ENCODE peak calls at places on chromosome 4, in five cellular contexts. D is breast epithelium, K is esophagus squamous epithelium, J is Peyer's patch, F is testis. T is an unnamed sample.

GRCh38 chr4:106369456-106370060 is 980 bp upstream of the GIMD1 start:
- DNase-seq in F (peak; percentile 60), D (no peak), J (no peak), K (no peak), T (peak; percentile 3)

GRCh38 chr4:187128971-187129370 is 405.3 kb upstream of the FAT1 start:
- DNase-seq in D (no peak), F (no peak), K (no peak), J (no peak), T (no peak)

GRCh38 chr4:173139561-173139960 is 29.1 kb upstream of the GALNT7 start:
- DNase-seq in J (no peak), F (no peak), K (no peak), D (no peak), T (no peak)

GRCh38 chr4:188147176-188147575 is 7.9 kb downstream of the TRIML1 start:
- DNase-seq in F (no peak), J (no peak), K (no peak), D (no peak), T (no peak)

GRCh38 chr4:40419231-40419912 is 84.2 kb downstream of the CHRNA9 start:
- DNase-seq in F (no peak), J (no peak), D (no peak), K (no peak), T (no peak)

GRCh38 chr4:99061048-99061447 is 27.5 kb downstream of the ADH5 start:
- DNase-seq in D (no peak), K (no peak), F (no peak), J (no peak), T (peak; percentile 24)

GRCh38 chr4:130336585-130337217 is 1240.7 kb downstream of the C4orf33 start:
- DNase-seq in K (no peak), F (no peak), J (no peak), D (no peak), T (no peak)

GRCh38 chr4:27000122-27000521 is 139.5 kb downstream of the STIM2 start:
- DNase-seq in K (no peak), D (no peak), F (no peak), J (no peak), T (no peak)

GRCh38 chr4:89214308-89214707 is 93.3 kb downstream of the GPRIN3 start:
- DNase-seq in J (no peak), F (no peak), K (no peak), D (no peak), T (no peak)

GRCh38 chr4:169160825-169161224 is 109.9 kb downstream of the SH3RF1 start:
- DNase-seq in D (no peak), F (peak; percentile 43), J (no peak), K (no peak), T (peak; percentile 40)

GRCh38 chr4:123746981-123747380 is 350.4 kb downstream of the SPRY1 start:
- DNase-seq in J (no peak), D (no peak), K (no peak), F (no peak), T (no peak)

GRCh38 chr4:53919605-53920004 is 144.8 kb downstream of the CHIC2 start:
- DNase-seq in J (no peak), F (no peak), K (no peak), D (no peak), T (no peak)

GRCh38 chr4:112753333-112753732 is 116.4 kb downstream of the LARP7 start:
- DNase-seq in D (no peak), K (no peak), F (no peak), J (no peak), T (no peak)

GRCh38 chr4:174521800-174522182 is 497 bp downstream of the HPGD start:
- DNase-seq in F (peak; percentile 38), J (no peak), K (no peak), D (no peak), T (peak; percentile 6)

GRCh38 chr4:176792348-176793059 is at the start of gene VEGFC:
- DNase-seq in K (no peak), J (peak; percentile 51), D (peak; percentile 63), F (peak; percentile 71), T (peak; percentile 83)

GRCh38 chr4:37780444-37781133 is 45.9 kb upstream of the PGM2 start:
- DNase-seq in K (no peak), J (no peak), D (no peak), F (no peak), T (no peak)

GRCh38 chr4:8738471-8738931 is 133.1 kb downstream of the HMX1 start:
- DNase-seq in K (no peak), F (no peak), D (peak; percentile 42), J (peak; percentile 28), T (no peak)

GRCh38 chr4:106864231-106864630 is 171.9 kb downstream of the DKK2 start:
- DNase-seq in D (no peak), J (no peak), F (no peak), K (no peak), T (no peak)

GRCh38 chr4:52824603-52825310 is 37.4 kb upstream of the RASL11B start:
- DNase-seq in K (no peak), J (no peak), D (no peak), F (no peak), T (peak; percentile 60)

GRCh38 chr4:26821677-26822503 is 38.8 kb upstream of the STIM2 start:
- DNase-seq in F (no peak), J (no peak), K (no peak), D (no peak), T (no peak)

GRCh38 chr4:150262611-150263010 is 184.4 kb downstream of the DCLK2 start:
- DNase-seq in K (no peak), D (no peak), F (no peak), J (no peak), T (no peak)

GRCh38 chr4:20773144-20773997 is 73.1 kb downstream of the PACRGL start:
- DNase-seq in J (peak; percentile 43), F (peak; percentile 64), D (no peak), K (no peak), T (peak; percentile 56)

GRCh38 chr4:132065940-132066495 is 1083.1 kb upstream of the PCDH10 start:
- DNase-seq in K (no peak), J (no peak), D (no peak), F (no peak), T (no peak)

GRCh38 chr4:110005461-110006056 is 92.9 kb downstream of the EGF start:
- DNase-seq in D (no peak), F (no peak), K (no peak), J (no peak), T (no peak)

GRCh38 chr4:148955926-148956325 is 513.7 kb upstream of the NR3C2 start:
- DNase-seq in F (no peak), J (no peak), K (no peak), D (no peak), T (no peak)

GRCh38 chr4:44679060-44679459 is 840 bp downstream of the GUF1 start:
- DNase-seq in D (no peak), F (no peak), J (no peak), K (no peak), T (no peak)

GRCh38 chr4:139515531-139515958 is 40.5 kb downstream of the SETD7 start:
- DNase-seq in D (no peak), J (no peak), F (no peak), K (no peak), T (no peak)

GRCh38 chr4:5361968-5362367 is 310.7 kb downstream of the STK32B start:
- DNase-seq in F (no peak), K (no peak), D (no peak), J (no peak), T (no peak)

GRCh38 chr4:98706200-98706813 is 47.9 kb upstream of the TSPAN5 start:
- DNase-seq in F (no peak), J (no peak), D (no peak), K (no peak), T (no peak)

GRCh38 chr4:139958738-139959096 is 195.3 kb downstream of the MAML3 start:
- DNase-seq in K (no peak), F (no peak), D (no peak), J (no peak), T (no peak)

GRCh38 chr4:113952452-113953029 is 26.9 kb downstream of the ARSJ start:
- DNase-seq in K (no peak), D (no peak), J (no peak), F (peak; percentile 16), T (no peak)

GRCh38 chr4:118032691-118033090 is 1.6 kb upstream of the NDST3 start:
- DNase-seq in D (no peak), K (no peak), F (no peak), J (no peak), T (no peak)

GRCh38 chr4:75849459-75849858 is 52.8 kb downstream of the PPEF2 start:
- DNase-seq in F (no peak), J (no peak), D (no peak), K (no peak), T (no peak)

GRCh38 chr4:129355031-129355430 is 259.1 kb downstream of the C4orf33 start:
- DNase-seq in D (no peak), F (no peak), J (no peak), K (no peak), T (no peak)

GRCh38 chr4:147820975-147821374 is 89.1 kb downstream of the ARHGAP10 start:
- DNase-seq in K (no peak), D (no peak), F (no peak), J (no peak), T (no peak)
- H3K4me1 ChIP-seq in K (peaks cover 91% of the 10 kb centered on the region), D (peaks cover 4% of the 10 kb centered on the region), F (peaks cover 45% of the 10 kb centered on the region), J (peaks cover 23% of the 10 kb centered on the region), T (peaks cover 18% of the 10 kb centered on the region)

GRCh38 chr4:185395255-185395955 is at the start of gene LRP2BP:
- DNase-seq in D (no peak), K (no peak), J (no peak), F (no peak), T (no peak)
- TF ChIP-seq POLR2A in D (no peak), K (no peak), J (no peak), F (no peak), T (no peak)

DNA sequence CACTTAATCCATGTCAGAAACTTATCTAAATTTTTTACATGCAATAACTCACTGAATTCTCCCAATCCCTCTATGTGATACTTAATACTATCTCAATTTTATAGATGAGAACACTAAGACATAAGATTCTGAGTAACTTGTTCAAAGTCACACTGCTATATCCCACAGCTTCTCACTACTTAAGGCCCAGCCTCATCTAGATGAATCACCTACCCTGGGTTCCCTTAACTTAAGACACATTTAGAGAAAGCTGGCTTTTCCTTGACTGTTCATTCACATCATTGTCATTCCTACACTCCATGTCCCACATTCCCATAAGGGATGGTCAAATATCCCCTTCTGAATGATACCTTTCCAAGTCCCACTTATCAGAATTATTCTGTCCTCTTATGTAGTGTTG is 21.0 kb downstream of the TNIP3 start:
- DNase-seq in F (no peak), J (no peak), D (no peak), K (no peak), T (no peak)
- H3K4me1 ChIP-seq in F (no peaks in the 10 kb centered on the region), J (no peaks in the 10 kb centered on the region), D (no peaks in the 10 kb centered on the region), K (no peaks in the 10 kb centered on the region), T (no peaks in the 10 kb centered on the region)

DNA sequence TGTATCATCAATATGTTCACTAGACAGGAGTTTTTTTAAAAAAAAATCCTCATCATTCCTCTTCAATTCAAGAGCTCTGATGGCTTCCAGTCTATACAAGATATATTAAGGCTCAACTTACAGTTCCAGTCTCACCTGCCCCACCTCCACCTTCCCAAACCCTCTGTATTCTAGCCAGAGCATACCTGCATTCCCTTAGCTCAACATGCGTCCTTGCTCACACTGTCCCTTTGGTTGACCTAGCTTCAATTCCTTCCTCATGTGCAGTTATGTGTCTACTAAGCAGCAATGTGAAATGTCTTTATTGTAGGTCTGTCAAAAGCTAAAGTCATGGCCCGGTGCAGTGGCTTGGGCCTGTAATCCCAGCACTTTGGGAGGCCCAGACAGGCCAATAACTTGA is 10.8 kb downstream of the DHX15 start:
- DNase-seq in D (no peak), F (no peak), K (no peak), J (no peak), T (no peak)
- TF ChIP-seq POLR2A in D (no peak), F (no peak), K (no peak), J (no peak), T (no peak)